ENCODE peak calls at places on chromosomes 6 and 20, in four cellular contexts. Y is colonic mucosa, B is MM.1S, R is lower lobe of right lung. T is an unnamed sample.
A peak's percentile ranks its signal among the peaks of the same experiment; 100 is the strongest.

GRCh38 chr6:30887901-30888300 is 3.6 kb downstream of the DDR1 start:
- DNase-seq in B (no peak), Y (no peak), R (no peak), T (no peak)

GRCh38 chr6:125913864-125914351 is 42.7 kb upstream of the HINT3 start:
- DNase-seq in R (no peak), B (no peak), Y (peak; percentile 79), T (no peak)

GRCh38 chr6:161890133-161890833 is 616.4 kb upstream of the AGPAT4 start:
- DNase-seq in R (no peak), B (no peak), Y (no peak), T (no peak)

GRCh38 chr6:25511386-25511785 is 140.6 kb upstream of the SCGN start:
- DNase-seq in R (no peak), B (no peak), Y (no peak), T (no peak)

GRCh38 chr20:18979132-18979531 is 165.5 kb downstream of the SCP2D1 start:
- DNase-seq in R (no peak), B (no peak), Y (no peak), T (no peak)

GRCh38 chr6:21731411-21732031 is 138.0 kb downstream of the SOX4 start:
- DNase-seq in B (no peak), R (no peak), Y (no peak), T (no peak)

GRCh38 chr20:50513169-50514034 is 3.2 kb downstream of the PTPN1 start:
- DNase-seq in B (no peak), Y (no peak), R (no peak), T (no peak)

GRCh38 chr6:156406099-156406498 is 371.1 kb upstream of the ARID1B start:
- DNase-seq in R (no peak), Y (no peak), B (no peak), T (no peak)

GRCh38 chr6:30113843-30114242 is 953 bp upstream of the TRIM31 start:
- DNase-seq in Y (peak; percentile 9), B (no peak), R (no peak), T (no peak)

GRCh38 chr6:121794630-121795029 is 359.2 kb downstream of the GJA1 start:
- DNase-seq in Y (no peak), B (no peak), R (no peak), T (no peak)

GRCh38 chr6:143745160-143746133 is 67.7 kb downstream of the PHACTR2 start:
- DNase-seq in B (no peak), R (peak; percentile 72), Y (peak; percentile 77), T (peak; percentile 11)

GRCh38 chr6:25311251-25311910 is 32.2 kb downstream of the CARMIL1 start:
- DNase-seq in R (no peak), B (no peak), Y (peak; percentile 32), T (no peak)

GRCh38 chr6:118500130-118501015 is 47.7 kb upstream of the PLN start:
- DNase-seq in R (no peak), Y (no peak), B (no peak), T (peak; percentile 3)

GRCh38 chr6:19734061-19734460 is 103.1 kb upstream of the ID4 start:
- DNase-seq in B (no peak), R (no peak), Y (no peak), T (no peak)

GRCh38 chr6:19731286-19731685 is 105.9 kb upstream of the ID4 start:
- DNase-seq in R (no peak), B (no peak), Y (no peak), T (no peak)

GRCh38 chr6:19734519-19734918 is 102.7 kb upstream of the ID4 start:
- DNase-seq in R (no peak), B (no peak), Y (no peak), T (no peak)

GRCh38 chr6:19737968-19738367 is 99.2 kb upstream of the ID4 start:
- DNase-seq in R (no peak), Y (no peak), B (no peak), T (no peak)

DNA sequence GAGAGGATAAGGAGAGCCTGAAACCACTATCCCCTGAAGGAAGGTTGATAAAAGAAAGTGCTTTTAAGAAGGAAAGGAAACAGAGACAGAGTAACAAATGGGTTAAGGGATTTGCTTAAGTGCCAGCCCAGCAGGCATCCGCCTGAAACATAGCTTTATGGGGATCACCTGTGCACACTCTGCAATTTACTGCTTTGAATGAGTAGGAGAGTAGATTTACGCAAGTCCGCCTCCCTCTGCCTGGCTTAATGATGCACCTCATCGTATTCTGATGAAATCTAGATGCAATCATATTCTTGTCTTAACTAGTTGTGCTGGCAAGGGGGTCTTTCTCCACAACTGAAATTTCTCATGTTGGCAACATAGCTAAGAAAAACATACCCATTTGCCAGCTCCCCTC is 101.1 kb upstream of the ID4 start:
- DNase-seq in Y (no peak), R (no peak), B (no peak), T (no peak)
- H3K4me3 ChIP-seq in Y (no peak overlapping the region), R (no peak overlapping the region), B (no peak overlapping the region), T (no peak overlapping the region)

DNA sequence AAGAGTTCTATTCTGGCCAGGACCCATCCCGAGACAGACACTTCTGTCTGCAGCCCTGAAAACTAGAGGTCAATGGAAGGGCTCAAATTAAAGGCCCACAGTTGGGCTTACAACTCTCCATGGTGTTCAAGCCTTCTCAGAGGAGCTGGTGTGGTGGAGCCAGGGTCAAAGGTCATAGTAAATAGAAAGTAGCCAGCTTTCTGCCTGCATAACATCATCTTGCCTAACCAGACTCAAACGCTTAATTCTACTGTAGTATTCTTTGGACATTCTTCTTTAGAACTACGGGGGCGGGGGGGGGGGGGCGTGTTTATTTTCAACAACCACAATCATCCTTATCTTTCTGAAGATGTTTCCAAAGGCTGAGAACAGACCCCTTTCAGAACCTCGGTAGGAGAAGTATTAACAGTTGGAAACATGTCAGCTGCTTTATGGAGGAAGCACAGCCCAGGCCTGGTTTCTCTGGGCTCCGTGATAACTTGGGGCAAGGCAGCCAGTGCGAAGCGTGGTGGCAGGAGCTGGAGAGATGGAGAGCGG is 1.5 kb upstream of the RREB1 start:
- DNase-seq in R (no peak), Y (no peak), B (no peak), T (no peak)
- H3K4me3 ChIP-seq in R (peak overlapping the region; percentile 99), Y (peak overlapping the region; percentile 92), B (no peak overlapping the region), T (peak overlapping the region; percentile 93)

GRCh38 chr6:168746013-168746412 is 305.0 kb downstream of the SMOC2 start:
- DNase-seq in B (no peak), R (no peak), Y (no peak), T (no peak)

GRCh38 chr6:168744866-168745265 is 303.9 kb downstream of the SMOC2 start:
- DNase-seq in B (no peak), R (no peak), Y (no peak), T (no peak)

GRCh38 chr6:168741305-168741704 is 300.3 kb downstream of the SMOC2 start:
- DNase-seq in R (no peak), B (no peak), Y (no peak), T (no peak)

GRCh38 chr6:168739381-168739780 is 298.4 kb downstream of the SMOC2 start:
- DNase-seq in R (no peak), B (no peak), Y (no peak), T (no peak)

DNA sequence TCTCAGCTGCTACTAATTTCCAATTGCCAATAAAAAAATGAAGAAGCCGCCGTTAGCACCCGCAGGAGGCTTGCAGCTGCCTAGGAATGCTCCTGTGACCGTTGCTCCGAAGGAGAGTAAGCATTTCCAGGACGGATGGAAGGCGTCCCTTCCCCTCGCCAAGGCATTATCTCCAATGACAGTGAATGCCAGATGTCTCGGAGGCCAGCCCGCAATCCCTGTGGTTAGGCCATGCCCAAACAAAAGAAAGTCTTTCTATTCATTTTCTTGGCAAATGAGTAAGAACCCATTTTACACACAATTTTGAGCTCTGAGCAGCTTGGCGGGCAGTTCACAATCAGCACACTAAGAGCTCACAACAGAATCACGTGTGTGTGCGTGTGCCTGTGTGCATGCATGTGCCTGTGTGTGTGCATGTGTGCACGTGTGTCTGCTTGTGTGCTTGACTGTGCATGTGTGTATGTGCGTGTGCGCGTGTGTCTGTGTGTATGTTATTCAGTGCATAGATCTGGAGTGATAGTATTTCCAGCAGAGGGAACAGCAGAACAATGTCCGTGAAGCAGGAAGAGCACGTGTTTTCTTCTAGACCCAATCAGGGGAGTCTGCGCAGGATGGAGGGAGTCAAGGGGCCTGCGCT is 301.3 kb downstream of the SMOC2 start:
- DNase-seq in Y (no peak), B (no peak), R (no peak), T (no peak)
- H3K4me3 ChIP-seq in Y (no peak overlapping the region), B (no peak overlapping the region), R (no peak overlapping the region), T (no peak overlapping the region)

GRCh38 chr6:32086661-32087573 is 22.2 kb downstream of the TNXB start:
- DNase-seq in B (no peak), Y (no peak), R (no peak), T (no peak)

GRCh38 chr6:32089082-32089828 is 19.9 kb downstream of the TNXB start:
- DNase-seq in B (no peak), Y (no peak), R (no peak), T (no peak)

GRCh38 chr6:32088487-32089049 is 20.6 kb downstream of the TNXB start:
- DNase-seq in B (no peak), R (no peak), Y (no peak), T (no peak)

GRCh38 chr6:32085759-32086458 is 23.2 kb downstream of the TNXB start:
- DNase-seq in B (no peak), R (no peak), Y (no peak), T (no peak)

DNA sequence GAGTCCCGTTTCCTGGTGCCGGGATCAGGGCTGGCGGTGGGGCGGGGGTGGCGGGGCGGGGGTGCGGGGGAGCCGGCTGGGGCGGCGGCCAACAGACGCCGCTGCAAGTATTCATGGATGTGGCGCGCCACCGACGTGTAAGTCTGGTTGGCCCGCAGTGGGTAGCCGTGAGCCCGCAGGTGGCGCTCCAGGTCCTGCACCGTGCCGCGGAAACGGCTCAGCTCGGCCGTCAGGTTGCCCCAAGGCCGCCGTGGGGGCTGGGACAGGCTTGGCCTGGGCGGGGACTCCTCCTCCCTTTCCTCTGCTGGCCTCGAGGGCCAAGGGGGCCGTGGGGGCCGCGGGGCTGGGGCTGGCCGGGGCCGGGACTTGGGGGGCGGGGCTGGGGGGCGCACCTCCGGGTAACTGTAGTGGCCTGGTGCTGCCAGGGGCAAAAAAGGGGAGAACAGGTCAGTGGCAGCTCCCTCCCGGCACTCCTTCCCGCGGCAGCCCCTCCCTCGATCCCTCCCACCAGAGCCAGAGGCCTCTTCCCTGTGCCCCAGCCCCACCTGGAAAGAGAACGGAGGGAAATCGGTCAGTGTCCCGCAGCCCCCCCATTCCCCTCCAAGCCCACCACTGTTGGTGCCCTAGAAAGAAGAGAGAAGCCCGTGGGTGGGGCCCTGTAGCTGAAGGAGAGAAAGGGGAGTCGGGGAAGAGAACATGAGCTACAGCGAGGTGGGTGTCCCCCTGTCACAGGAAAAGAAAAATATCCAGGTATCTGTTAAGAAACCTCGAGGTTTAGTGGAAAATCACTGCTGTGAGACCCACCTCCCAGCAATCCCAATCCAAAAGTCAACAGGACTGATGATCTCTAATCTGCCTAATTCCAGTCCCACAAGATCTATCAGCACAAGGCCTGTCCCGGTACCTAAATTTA is 21.3 kb downstream of the TNXB start:
- DNase-seq in R (peak; percentile 88), B (peak; percentile 49), Y (peak; percentile 87), T (peak; percentile 35)
- H3K4me3 ChIP-seq in R (no peak overlapping the region), B (no peak overlapping the region), Y (peak overlapping the region; percentile 10), T (no peak overlapping the region)

T was measured in Jurkat, Clone E6-1.